ENCODE peak calls at places on chromosomes 13 and 19, in eight cellular contexts. P, M, R, K, H, S, E and Q are unnamed samples.

GRCh38 chr19:41746593-41747227 is 8.6 kb upstream of the CEACAM6 start:
- DNase-seq in P (peak), M (peak), R (peak), K (peak), H (peak), S (peak), E (peak), Q (peak)

GRCh38 chr19:30227661-30228112 is 144.5 kb upstream of the ZNF536 start:
- DNase-seq in P (peak), M (peak), R (peak), K (peak), H (peak), S (peak), E (peak), Q (peak)

GRCh38 chr19:27676334-27676733 is 1536.6 kb downstream of the UQCRFS1 start:
- DNase-seq in P (no peak), M (no peak), R (no peak), K (no peak), H (no peak), S (no peak), E (no peak), Q (no peak)

GRCh38 chr19:13430790-13431582 is 75.3 kb downstream of the CACNA1A start:
- DNase-seq in P (peak), M (peak), R (peak), K (peak), H (peak), S (peak), E (peak), Q (peak)

GRCh38 chr13:25806304-25806974 is 245.4 kb downstream of the SHISA2 start:
- DNase-seq in P (no peak), M (no peak), R (peak), K (no peak), H (no peak), S (no peak), E (no peak), Q (peak)

GRCh38 chr19:51196181-51196580 is 28.7 kb upstream of the CD33 start:
- DNase-seq in P (no peak), M (no peak), R (no peak), K (no peak), H (no peak), S (no peak), E (no peak), Q (no peak)

GRCh38 chr13:33341861-33342452 is 56.4 kb upstream of the STARD13 start:
- DNase-seq in P (no peak), M (no peak), R (no peak), K (no peak), H (no peak), S (no peak), E (no peak), Q (no peak)

GRCh38 chr19:31337007-31337914 is 12.0 kb downstream of the TSHZ3 start:
- DNase-seq in P (no peak), M (no peak), R (no peak), K (no peak), H (no peak), S (no peak), E (no peak), Q (no peak)

GRCh38 chr13:36432106-36432544 is at the start of gene CCNA1:
- DNase-seq in P (peak), M (peak), R (no peak), K (peak), H (peak), S (no peak), E (no peak), Q (peak)

GRCh38 chr13:76016799-76017198 is 380.7 kb downstream of the LMO7 start:
- DNase-seq in P (peak), M (peak), R (peak), K (peak), H (peak), S (peak), E (peak), Q (peak)

GRCh38 chr13:36766295-36766694 is 52.7 kb upstream of the RFXAP start:
- DNase-seq in P (no peak), M (no peak), R (no peak), K (peak), H (no peak), S (peak), E (no peak), Q (peak)

GRCh38 chr19:50719566-50719965 is at the start of gene SHANK1:
- DNase-seq in P (peak), M (no peak), R (no peak), K (peak), H (peak), S (no peak), E (no peak), Q (no peak)

GRCh38 chr13:71801165-71801564 is 65.8 kb downstream of the DACH1 start:
- DNase-seq in P (no peak), M (no peak), R (no peak), K (no peak), H (no peak), S (no peak), E (no peak), Q (no peak)

GRCh38 chr19:18488838-18489626 is 32.8 kb downstream of the ELL start:
- DNase-seq in P (peak), M (peak), R (no peak), K (peak), H (peak), S (no peak), E (peak), Q (peak)

GRCh38 chr19:9968820-9969687 is 32.7 kb upstream of the OLFM2 start:
- DNase-seq in P (no peak), M (no peak), R (no peak), K (no peak), H (no peak), S (no peak), E (no peak), Q (no peak)

GRCh38 chr13:109647046-109647445 is 139.3 kb downstream of the IRS2 start:
- DNase-seq in P (peak), M (no peak), R (no peak), K (no peak), H (no peak), S (no peak), E (no peak), Q (peak)

GRCh38 chr19:6677924-6678689 is 8.1 kb upstream of the TNFSF14 start:
- DNase-seq in P (peak), M (peak), R (no peak), K (peak), H (peak), S (no peak), E (no peak), Q (no peak)

GRCh38 chr13:84870190-84870589 is 929.0 kb downstream of the SLITRK6 start:
- DNase-seq in P (no peak), M (no peak), R (peak), K (peak), H (no peak), S (no peak), E (peak), Q (peak)

GRCh38 chr13:112711528-112712265 is 21.9 kb downstream of the ATP11A start:
- DNase-seq in P (peak), M (peak), R (no peak), K (peak), H (no peak), S (peak), E (no peak), Q (peak)

GRCh38 chr13:77701305-77701704 is 3.8 kb downstream of the SLAIN1 start:
- DNase-seq in P (no peak), M (no peak), R (no peak), K (no peak), H (no peak), S (no peak), E (no peak), Q (peak)

GRCh38 chr13:28679628-28680027 is 20.7 kb downstream of the POMP start:
- DNase-seq in P (no peak), M (peak), R (no peak), K (peak), H (no peak), S (no peak), E (no peak), Q (peak)

GRCh38 chr13:102197193-102197592 is 204.7 kb downstream of the FGF14 start:
- DNase-seq in P (peak), M (no peak), R (no peak), K (peak), H (no peak), S (no peak), E (no peak), Q (peak)

GRCh38 chr19:50777830-50778303 is 7.6 kb downstream of the GPR32 start:
- DNase-seq in P (peak), M (no peak), R (no peak), K (peak), H (peak), S (no peak), E (no peak), Q (no peak)

GRCh38 chr13:101140087-101140770 is 276.1 kb downstream of the NALCN start:
- DNase-seq in P (no peak), M (no peak), R (no peak), K (no peak), H (no peak), S (no peak), E (no peak), Q (no peak)

GRCh38 chr13:50012396-50013169 is 2.7 kb upstream of the KCNRG start:
- DNase-seq in P (no peak), M (no peak), R (no peak), K (no peak), H (no peak), S (no peak), E (no peak), Q (no peak)

GRCh38 chr13:41457589-41458186 is 338 bp downstream of the RGCC start:
- DNase-seq in P (no peak), M (peak), R (peak), K (peak), H (peak), S (no peak), E (peak), Q (no peak)

GRCh38 chr19:54311486-54311885 is 1.5 kb downstream of the LILRA5 start:
- DNase-seq in P (no peak), M (no peak), R (no peak), K (no peak), H (no peak), S (no peak), E (no peak), Q (no peak)

GRCh38 chr13:111472559-111473460 is 152.4 kb downstream of the TEX29 start:
- DNase-seq in P (no peak), M (no peak), R (no peak), K (no peak), H (no peak), S (no peak), E (no peak), Q (no peak)

GRCh38 chr13:32391101-32391620 is 36.8 kb downstream of the N4BP2L1 start:
- DNase-seq in P (peak), M (no peak), R (no peak), K (peak), H (no peak), S (no peak), E (no peak), Q (no peak)

GRCh38 chr13:48210178-48210577 is 22.8 kb upstream of the ITM2B start:
- DNase-seq in P (no peak), M (no peak), R (no peak), K (no peak), H (no peak), S (no peak), E (no peak), Q (peak)

GRCh38 chr19:55319786-55320185 is 5.4 kb downstream of the TMEM150B start:
- DNase-seq in P (peak), M (peak), R (no peak), K (peak), H (peak), S (no peak), E (peak), Q (no peak)

GRCh38 chr13:43663474-43664090 is 123.2 kb downstream of the ENOX1 start:
- DNase-seq in P (no peak), M (no peak), R (no peak), K (no peak), H (no peak), S (no peak), E (no peak), Q (peak)

GRCh38 chr19:33805840-33806433 is 9.3 kb downstream of the KCTD15 start:
- DNase-seq in P (no peak), M (no peak), R (no peak), K (no peak), H (no peak), S (no peak), E (no peak), Q (no peak)

GRCh38 chr19:20179946-20180345 is 12.9 kb downstream of the ZNF486 start:
- DNase-seq in P (no peak), M (no peak), R (no peak), K (no peak), H (no peak), S (no peak), E (no peak), Q (no peak)

GRCh38 chr13:105497597-105497996 is 1037.9 kb downstream of the EFNB2 start:
- DNase-seq in P (no peak), M (no peak), R (no peak), K (no peak), H (no peak), S (no peak), E (no peak), Q (peak)

DNA sequence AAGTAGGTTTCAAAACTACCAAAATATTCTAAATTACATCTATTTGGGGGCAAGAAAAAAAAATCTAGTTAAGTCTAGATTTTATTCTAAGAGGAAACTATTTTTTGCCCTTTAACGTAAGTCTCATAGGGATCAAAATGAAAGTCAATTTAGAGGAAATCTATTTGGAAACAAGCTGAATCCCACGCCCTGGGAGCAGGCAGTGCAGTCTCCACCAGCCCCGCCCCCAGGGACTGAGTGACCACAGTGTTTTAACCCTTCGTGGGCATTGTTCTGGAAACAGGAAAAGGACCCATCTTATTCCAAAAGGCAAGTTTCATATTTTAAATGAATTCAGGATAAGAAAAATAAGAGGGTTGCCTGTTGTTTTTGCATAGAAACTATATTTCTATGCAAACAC is 209.7 kb downstream of the SPRY2 start:
- DNase-seq in P (peak), M (peak), R (no peak), K (peak), H (peak), S (no peak), E (no peak), Q (peak)
- H3K4me2 ChIP-seq in P (peak), M (peak), R (no peak), K (peak), H (peak), S (peak), E (no peak), Q (peak)

GRCh38 chr13:27201661-27202060 is 30.1 kb upstream of the USP12 start:
- DNase-seq in P (no peak), M (no peak), R (no peak), K (no peak), H (no peak), S (no peak), E (no peak), Q (peak)
- TF ChIP-seq EZH2phosphoT487 in P (no peak), M (no peak), R (no peak), K (no peak), H (no peak), S (no peak), E (no peak), Q (no peak)

GRCh38 chr13:87736849-87737400 is 65.8 kb downstream of the SLITRK5 start:
- DNase-seq in P (no peak), M (no peak), R (no peak), K (no peak), H (no peak), S (no peak), E (no peak), Q (no peak)
- TF ChIP-seq CTCF in P (no peak), M (no peak), R (no peak), K (no peak), H (no peak), S (no peak), E (no peak), Q (no peak)

GRCh38 chr19:3697671-3698385 is 2.4 kb downstream of the PIP5K1C start:
- DNase-seq in P (no peak), M (no peak), R (no peak), K (no peak), H (no peak), S (no peak), E (no peak), Q (no peak)
- H3K4me2 ChIP-seq in P (no peak), M (peak), R (no peak), K (no peak), H (peak), S (peak), E (no peak), Q (no peak)

DNA sequence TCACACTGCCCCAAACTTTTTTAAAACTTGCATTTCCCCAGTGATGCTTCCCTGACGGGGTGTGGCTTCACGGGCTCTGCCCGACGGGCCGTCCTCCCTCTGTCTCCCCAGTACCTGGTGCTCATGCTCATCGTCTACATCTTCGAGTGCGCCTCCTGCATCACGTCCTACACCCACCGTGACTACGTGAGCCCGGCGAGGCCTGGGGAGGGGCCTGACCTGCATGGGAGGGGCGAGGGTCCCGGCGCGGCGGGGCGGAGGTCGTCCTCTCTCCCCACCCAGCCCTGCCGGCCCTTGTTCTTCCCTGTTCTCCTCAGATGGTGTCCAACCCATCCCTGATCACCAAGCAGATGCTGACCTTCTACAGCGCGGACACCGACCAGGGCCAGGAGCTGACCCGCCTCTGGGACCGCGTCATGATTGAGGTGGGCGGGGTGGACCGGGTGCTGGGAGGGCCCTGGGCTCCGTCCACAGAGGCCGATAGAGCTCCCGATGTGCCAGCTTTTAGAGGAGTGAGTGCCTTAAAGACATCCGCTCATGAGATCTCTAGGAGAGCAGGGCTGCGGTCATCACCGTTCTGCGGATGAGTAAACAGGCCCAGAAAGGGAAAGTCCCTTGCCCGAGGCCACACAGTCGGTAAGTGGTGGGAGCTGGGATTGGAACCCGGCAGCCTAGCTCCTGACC is 6.9 kb downstream of the UPK1A start:
- DNase-seq in P (peak), M (peak), R (peak), K (peak), H (peak), S (peak), E (no peak), Q (no peak)
- TF ChIP-seq EZH2phosphoT487 in P (no peak), M (no peak), R (no peak), K (no peak), H (no peak), S (no peak), E (no peak), Q (no peak)

DNA sequence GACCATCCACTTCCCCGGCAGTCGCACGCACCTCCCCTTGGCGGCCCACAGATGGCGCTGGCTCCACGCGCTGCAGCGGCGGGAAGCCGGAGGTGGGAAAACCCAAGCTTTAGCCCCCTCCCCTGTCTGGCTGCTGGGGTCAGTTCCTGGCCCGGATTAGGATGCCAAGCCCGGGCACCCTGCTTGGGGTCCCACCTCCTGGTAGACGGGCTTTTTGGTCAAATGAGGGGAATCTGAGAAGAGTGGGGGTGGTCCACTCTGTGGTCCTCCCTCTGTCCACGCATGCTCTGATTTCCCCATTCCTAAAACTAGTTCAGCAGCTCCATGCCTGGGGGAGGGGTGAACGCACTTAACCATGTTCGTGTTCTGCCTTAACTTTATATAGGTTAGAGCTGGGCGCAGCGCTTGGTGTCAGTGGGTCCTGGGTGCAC is 8.1 kb upstream of the ADGRE2 start:
- DNase-seq in P (peak), M (peak), R (no peak), K (peak), H (peak), S (no peak), E (peak), Q (peak)
- TF ChIP-seq CTCF in P (peak), M (peak), R (peak), K (peak), H (peak), S (peak), E (peak), Q (peak)

GRCh38 chr13:51328488-51328887 is 11.0 kb upstream of the SERPINE3 start:
- DNase-seq in P (peak), M (peak), R (no peak), K (peak), H (no peak), S (no peak), E (no peak), Q (no peak)

GRCh38 chr13:51331354-51331861 is 8.1 kb upstream of the SERPINE3 start:
- DNase-seq in P (no peak), M (no peak), R (no peak), K (no peak), H (no peak), S (no peak), E (no peak), Q (no peak)

GRCh38 chr13:51333421-51333820 is 6.1 kb upstream of the SERPINE3 start:
- DNase-seq in P (no peak), M (no peak), R (no peak), K (no peak), H (no peak), S (no peak), E (no peak), Q (no peak)

GRCh38 chr13:51332566-51333361 is 6.7 kb upstream of the SERPINE3 start:
- DNase-seq in P (no peak), M (no peak), R (no peak), K (no peak), H (no peak), S (no peak), E (no peak), Q (no peak)

DNA sequence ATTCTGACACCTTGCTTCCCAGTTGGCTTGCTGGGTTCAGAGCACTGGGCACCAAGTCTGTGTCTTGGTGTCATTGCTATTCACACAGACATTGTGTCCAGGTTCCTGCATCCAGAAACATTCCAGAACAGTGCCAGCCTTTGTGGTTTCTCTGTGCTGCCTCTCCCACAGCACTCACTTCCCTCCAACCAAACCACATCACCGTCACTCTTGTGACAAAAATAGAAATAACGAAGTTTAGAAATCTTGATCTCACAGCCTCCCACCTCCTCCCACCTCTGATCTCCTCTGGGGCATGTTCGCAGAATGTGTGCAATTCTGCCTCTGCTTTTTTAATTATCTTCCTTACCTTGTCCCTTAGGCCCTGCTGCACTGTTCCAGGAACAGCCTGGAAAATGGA is 8.8 kb upstream of the SERPINE3 start:
- DNase-seq in P (no peak), M (no peak), R (no peak), K (no peak), H (no peak), S (no peak), E (no peak), Q (no peak)
- H3K4me2 ChIP-seq in P (no peak), M (no peak), R (no peak), K (no peak), H (no peak), S (no peak), E (no peak), Q (no peak)

GRCh38 chr19:4121815-4122214 is 2.1 kb downstream of the MAP2K2 start:
- DNase-seq in P (no peak), M (no peak), R (no peak), K (no peak), H (no peak), S (no peak), E (no peak), Q (no peak)

GRCh38 chr19:4120933-4121612 is 2.8 kb downstream of the MAP2K2 start:
- DNase-seq in P (no peak), M (no peak), R (no peak), K (no peak), H (peak), S (no peak), E (no peak), Q (no peak)

GRCh38 chr19:4119763-4120162 is 4.2 kb downstream of the MAP2K2 start:
- DNase-seq in P (no peak), M (no peak), R (no peak), K (no peak), H (peak), S (no peak), E (no peak), Q (no peak)

GRCh38 chr19:4122480-4122879 is 1.4 kb downstream of the MAP2K2 start:
- DNase-seq in P (no peak), M (no peak), R (no peak), K (no peak), H (no peak), S (no peak), E (no peak), Q (no peak)

GRCh38 chr19:4120531-4120930 is 3.4 kb downstream of the MAP2K2 start:
- DNase-seq in P (no peak), M (no peak), R (no peak), K (no peak), H (no peak), S (no peak), E (no peak), Q (peak)
- TF ChIP-seq EZH2phosphoT487 in P (no peak), M (no peak), R (no peak), K (no peak), H (no peak), S (no peak), E (no peak), Q (no peak)